ENCODE peak calls at places on chromosomes 4 and X, in six cellular contexts. E is GM12878, G is A549, P is upper lobe of left lung, N is HepG2, C is K562. A is an unnamed sample.

GRCh38 chr4:87209696-87210095 is 10.7 kb downstream of the KLHL8 start:
- ATAC-seq in C (peak; percentile 63), P (peak; percentile 84), N (no peak), E (peak; percentile 96), G (no peak), A (peak; percentile 53)

GRCh38 chrX:73214366-73215094 is at the start of gene NAP1L2:
- ATAC-seq in P (peak; percentile 83), E (no peak), N (peak; percentile 92), G (peak; percentile 97), C (no peak), A (peak; percentile 86)

GRCh38 chrX:14528629-14529287 is 578 bp upstream of the GLRA2 start:
- ATAC-seq in P (no peak), N (peak; percentile 61), C (peak; percentile 54), E (peak; percentile 91), G (peak; percentile 87), A (no peak)

GRCh38 chr4:156330436-156331031 is 376.9 kb upstream of the CTSO start:
- ATAC-seq in P (no peak), N (no peak), G (no peak), E (peak; percentile 29), C (no peak), A (no peak)

GRCh38 chrX:117508021-117508420 is 608.6 kb downstream of the KLHL13 start:
- ATAC-seq in N (no peak), E (no peak), C (no peak), G (no peak), P (no peak), A (no peak)

GRCh38 chr4:63348735-63349673 is 1060.2 kb downstream of the TECRL start:
- ATAC-seq in E (no peak), C (no peak), N (no peak), P (peak; percentile 19), G (no peak), A (no peak)

GRCh38 chr4:47533689-47534347 is 48.7 kb downstream of the ATP10D start:
- ATAC-seq in E (peak; percentile 40), G (no peak), N (no peak), C (no peak), P (no peak), A (no peak)

GRCh38 chrX:49309401-49309981 is 6.0 kb downstream of the GAGE10 start:
- ATAC-seq in E (peak; percentile 56), P (no peak), G (no peak), C (peak; percentile 14), N (no peak), A (no peak)

GRCh38 chr4:632391-632790 is 7.0 kb downstream of the PDE6B start:
- ATAC-seq in C (no peak), P (no peak), N (no peak), G (no peak), E (no peak), A (no peak)

GRCh38 chrX:47112316-47112954 is 32.1 kb downstream of the NDUFB11 start:
- ATAC-seq in N (peak; percentile 93), P (peak; percentile 43), C (peak; percentile 33), G (peak; percentile 33), E (no peak), A (no peak)

GRCh38 chrX:13254076-13254785 is 65.6 kb downstream of the ATXN3L start:
- ATAC-seq in P (peak; percentile 53), E (peak; percentile 59), G (peak; percentile 53), N (peak; percentile 78), C (peak; percentile 99), A (no peak)

GRCh38 chr4:83455300-83456183 is at the start of the genes HELQ and MRPS18C:
- ATAC-seq in P (peak; percentile 97), C (peak; percentile 94), G (peak; percentile 98), N (peak; percentile 95), E (peak; percentile 95), A (peak; percentile 99)

GRCh38 chrX:37871626-37872302 is 24.4 kb upstream of the DYNLT3 start:
- ATAC-seq in G (peak; percentile 97), E (peak; percentile 16), N (no peak), C (peak; percentile 88), P (no peak), A (no peak)

GRCh38 chr4:153393397-153393796 is 48.9 kb downstream of the MND1 start:
- ATAC-seq in C (no peak), G (peak; percentile 46), E (no peak), N (no peak), P (peak; percentile 73), A (peak; percentile 25)

GRCh38 chr4:182819751-182820150 is 97.4 kb downstream of the DCTD start:
- ATAC-seq in P (peak; percentile 46), G (no peak), E (no peak), N (no peak), C (no peak), A (no peak)

GRCh38 chr4:82776925-82777542 is 21.6 kb downstream of the SCD5 start:
- ATAC-seq in P (no peak), N (no peak), C (no peak), E (no peak), G (no peak), A (peak; percentile 44)

GRCh38 chrX:131298846-131299245 is 9.7 kb upstream of the IGSF1 start:
- ATAC-seq in P (no peak), N (no peak), C (no peak), G (no peak), E (no peak), A (no peak)

GRCh38 chr4:18935956-18936355 is 914.4 kb upstream of the LCORL start:
- ATAC-seq in C (no peak), G (no peak), E (no peak), N (no peak), P (no peak), A (no peak)

GRCh38 chr4:15702941-15703403 is at the start of gene BST1:
- ATAC-seq in G (peak; percentile 87), P (peak; percentile 83), C (no peak), N (no peak), E (peak; percentile 80), A (peak; percentile 82)

GRCh38 chrX:123771449-123772064 is 38.7 kb upstream of the THOC2 start:
- ATAC-seq in E (peak; percentile 75), P (no peak), N (peak; percentile 81), C (no peak), G (peak; percentile 80), A (no peak)

GRCh38 chrX:2402361-2402690 is 98.5 kb downstream of the DHRSX start:
- ATAC-seq in N (no peak), P (no peak), G (no peak), E (no peak), C (no peak), A (no peak)

GRCh38 chrX:101460669-101461068 is 24.6 kb upstream of the ARMCX4 start:
- ATAC-seq in P (no peak), C (peak; percentile 63), E (no peak), N (no peak), G (no peak), A (no peak)

GRCh38 chrX:72309297-72310071 is 3.8 kb upstream of the CITED1 start:
- ATAC-seq in N (peak; percentile 8), C (peak; percentile 51), P (no peak), E (no peak), G (peak; percentile 2), A (no peak)

GRCh38 chr4:47839259-47839658 is 1.4 kb upstream of the CORIN start:
- ATAC-seq in P (no peak), C (no peak), N (no peak), E (peak; percentile 61), G (no peak), A (no peak)

GRCh38 chrX:121671649-121672048 is 624.2 kb downstream of the GLUD2 start:
- ATAC-seq in C (no peak), E (peak; percentile 90), N (no peak), G (no peak), P (no peak), A (no peak)

GRCh38 chr4:172009461-172009860 is 196.3 kb downstream of the GALNTL6 start:
- ATAC-seq in E (no peak), G (no peak), N (no peak), C (no peak), P (no peak), A (no peak)

GRCh38 chrX:25105251-25105650 is 89.5 kb upstream of the ARX start:
- ATAC-seq in P (no peak), N (no peak), E (no peak), C (no peak), G (no peak), A (no peak)

GRCh38 chr4:48766393-48766792 is 13.7 kb downstream of the FRYL start:
- ATAC-seq in E (peak; percentile 52), G (no peak), P (no peak), C (no peak), N (no peak), A (no peak)

GRCh38 chr4:7266525-7267292 is 74.4 kb downstream of the SORCS2 start:
- ATAC-seq in G (peak; percentile 95), P (no peak), N (peak; percentile 37), C (no peak), E (peak; percentile 59), A (no peak)
- H3K4me1 ChIP-seq in G (peaks cover 42% of the 10 kb centered on the region), P (no peaks in the 10 kb centered on the region), N (no peaks in the 10 kb centered on the region), C (no peaks in the 10 kb centered on the region), E (no peaks in the 10 kb centered on the region), A (no peaks in the 10 kb centered on the region)

GRCh38 chr4:65066106-65066505 is 604.2 kb downstream of the EPHA5 start:
- ATAC-seq in N (no peak), P (no peak), C (no peak), G (no peak), E (no peak), A (no peak)

GRCh38 chr4:65063601-65064000 is 606.7 kb downstream of the EPHA5 start:
- ATAC-seq in E (no peak), C (no peak), P (no peak), G (no peak), N (no peak), A (no peak)

GRCh38 chr4:65071532-65071931 is 598.8 kb downstream of the EPHA5 start:
- ATAC-seq in N (no peak), C (no peak), P (no peak), E (no peak), G (no peak), A (no peak)

DNA sequence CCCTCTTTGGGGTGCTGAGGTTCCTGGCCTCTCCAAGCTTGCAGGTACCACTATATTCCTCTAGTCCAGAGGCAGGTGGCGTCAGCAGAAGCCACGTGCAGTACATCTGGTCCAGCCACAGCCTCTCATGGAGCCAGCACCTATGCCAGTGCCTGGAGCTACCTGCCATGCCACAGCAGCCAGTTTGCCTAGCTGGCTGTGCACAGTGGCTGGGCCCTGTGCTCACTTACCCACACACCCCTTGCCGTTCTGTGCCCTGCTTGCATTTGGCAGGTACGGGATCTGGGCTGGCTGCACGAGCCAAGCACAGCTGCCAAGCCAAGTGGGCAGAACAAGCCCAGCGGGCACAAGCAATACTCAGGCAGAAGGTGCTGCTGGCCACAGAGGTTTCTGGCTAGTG is 601.1 kb downstream of the EPHA5 start:
- ATAC-seq in G (no peak), E (no peak), C (no peak), N (no peak), P (no peak), A (no peak)
- TF ChIP-seq CTCF in G (no peak), E (no peak), C (no peak), N (no peak), P (no peak), A (no peak)

GRCh38 chrX:45445745-45446412 is 245.2 kb upstream of the DIPK2B start:
- ATAC-seq in E (no peak), G (peak; percentile 71), C (no peak), P (no peak), N (no peak), A (peak; percentile 76)
- TF ChIP-seq EP300 in E (no peak), G (no peak), C (no peak), P (no peak), N (no peak), A (no peak)

DNA sequence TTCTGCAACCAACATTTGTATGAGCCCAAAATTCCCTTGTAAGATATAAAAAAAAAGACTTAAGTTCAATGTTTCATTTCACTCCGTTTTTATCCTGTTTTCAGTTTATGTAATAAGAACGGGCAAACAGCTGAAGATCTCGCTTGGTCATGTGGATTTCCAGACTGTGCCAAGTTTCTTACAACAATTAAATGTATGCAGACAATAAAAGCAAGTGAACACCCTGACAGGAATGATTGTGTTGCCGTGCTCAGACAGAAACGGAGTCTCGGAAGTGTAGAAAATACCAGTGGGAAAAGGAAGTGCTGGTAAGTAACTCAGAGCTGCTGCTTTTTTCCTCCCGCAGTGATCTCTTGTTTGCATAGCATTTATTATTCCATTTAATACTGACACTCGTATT is 2.8 kb downstream of the ANKRD37 start:
- ATAC-seq in C (no peak), E (no peak), P (no peak), G (no peak), N (no peak), A (no peak)
- H3K4me1 ChIP-seq in C (peaks cover 20% of the 10 kb centered on the region), E (peaks cover 3% of the 10 kb centered on the region), P (peaks cover 26% of the 10 kb centered on the region), G (no peaks in the 10 kb centered on the region), N (peaks cover 41% of the 10 kb centered on the region), A (peaks cover 65% of the 10 kb centered on the region)